ENCODE peak calls at places on chromosomes 5 and 9, in seven cellular contexts. N, O, B, P, D, R and Q are unnamed samples.

GRCh38 chr5:174491265-174491664 is 233.1 kb upstream of the MSX2 start:
- DNase-seq in D (no peak), P (no peak), N (no peak), O (no peak), B (no peak), R (no peak), Q (no peak)

GRCh38 chr9:124258765-124259272 is 1.1 kb downstream of the NEK6 start:
- DNase-seq in O (peak), N (no peak), B (no peak), P (peak), R (no peak), D (no peak), Q (peak)

GRCh38 chr5:14435481-14435880 is 146.1 kb upstream of the OTULINL start:
- DNase-seq in D (no peak), B (no peak), N (no peak), O (no peak), P (no peak), R (peak), Q (no peak)

GRCh38 chr9:19310246-19310645 is 69.8 kb downstream of the RPS6 start:
- DNase-seq in O (no peak), P (no peak), B (no peak), D (no peak), R (no peak), N (peak), Q (no peak)

GRCh38 chr5:141623197-141623596 is 4.4 kb upstream of the DIAPH1 start:
- DNase-seq in B (no peak), P (no peak), R (no peak), D (peak), N (no peak), O (peak), Q (no peak)

GRCh38 chr5:1173485-1174070 is 27.8 kb upstream of the SLC6A19 start:
- DNase-seq in D (no peak), P (peak), R (no peak), N (no peak), O (no peak), B (no peak), Q (no peak)

GRCh38 chr5:138544171-138545134 is 1.4 kb upstream of the ETF1 start:
- DNase-seq in N (no peak), P (no peak), D (peak), O (peak), B (no peak), R (no peak), Q (peak)

GRCh38 chr5:180548563-180548962 is 42.7 kb downstream of the SCGB3A1 start:
- DNase-seq in D (peak), R (no peak), B (no peak), P (no peak), O (no peak), N (no peak), Q (no peak)

GRCh38 chr5:165242701-165243100 is 1737.3 kb downstream of the MAT2B start:
- DNase-seq in R (no peak), N (no peak), B (no peak), P (no peak), O (no peak), D (no peak), Q (no peak)
- H3K27ac ChIP-seq in R (no peak), N (no peak), B (no peak), P (no peak), O (no peak), D (no peak), Q (no peak)

GRCh38 chr5:159242656-159243055 is 20.4 kb upstream of the UBLCP1 start:
- DNase-seq in D (no peak), R (no peak), P (no peak), B (no peak), N (no peak), O (no peak), Q (no peak)

GRCh38 chr5:159242153-159242552 is 20.9 kb upstream of the UBLCP1 start:
- DNase-seq in O (no peak), N (no peak), P (no peak), R (no peak), B (no peak), D (no peak), Q (no peak)

GRCh38 chr5:159244163-159244562 is 18.9 kb upstream of the UBLCP1 start:
- DNase-seq in N (no peak), B (no peak), R (no peak), O (no peak), P (no peak), D (no peak), Q (no peak)

GRCh38 chr5:159243385-159243784 is 19.7 kb upstream of the UBLCP1 start:
- DNase-seq in N (no peak), R (no peak), P (no peak), B (no peak), D (no peak), O (no peak), Q (no peak)

GRCh38 chr5:159240301-159240870 is 22.7 kb upstream of the UBLCP1 start:
- DNase-seq in P (no peak), B (no peak), D (no peak), N (peak), R (peak), O (peak), Q (peak)
- H3K27ac ChIP-seq in P (no peak), B (no peak), D (no peak), N (no peak), R (peak), O (no peak), Q (peak)

DNA sequence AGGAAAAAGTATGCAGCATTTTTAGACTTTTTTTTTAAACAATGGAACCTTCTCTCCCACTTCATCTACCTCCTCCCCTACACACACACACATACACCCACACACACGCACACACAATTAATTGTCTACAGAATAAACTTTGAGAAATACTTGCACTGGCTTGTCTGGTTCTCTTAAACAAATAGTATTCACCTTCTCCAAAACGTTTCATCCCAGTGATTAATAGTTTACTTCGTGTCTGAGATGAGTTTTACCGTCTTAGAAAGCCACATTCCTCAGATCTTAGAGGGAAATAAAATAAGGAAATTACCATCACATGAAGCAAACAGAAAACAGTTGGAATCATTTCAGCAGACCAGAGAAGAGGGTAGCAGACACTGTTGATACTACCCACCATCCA is 570.6 kb upstream of the CLINT1 start:
- DNase-seq in R (no peak), N (no peak), B (no peak), P (no peak), D (no peak), O (no peak), Q (no peak)
- H3K27ac ChIP-seq in R (no peak), N (no peak), B (peak), P (no peak), D (no peak), O (no peak), Q (no peak)

GRCh38 chr5:124461857-124462423 is 284.5 kb downstream of the ZNF608 start:
- DNase-seq in O (no peak), P (no peak), D (no peak), B (no peak), N (no peak), R (no peak), Q (no peak)
- H3K27ac ChIP-seq in O (no peak), P (no peak), D (no peak), B (no peak), N (no peak), R (no peak), Q (no peak)

DNA sequence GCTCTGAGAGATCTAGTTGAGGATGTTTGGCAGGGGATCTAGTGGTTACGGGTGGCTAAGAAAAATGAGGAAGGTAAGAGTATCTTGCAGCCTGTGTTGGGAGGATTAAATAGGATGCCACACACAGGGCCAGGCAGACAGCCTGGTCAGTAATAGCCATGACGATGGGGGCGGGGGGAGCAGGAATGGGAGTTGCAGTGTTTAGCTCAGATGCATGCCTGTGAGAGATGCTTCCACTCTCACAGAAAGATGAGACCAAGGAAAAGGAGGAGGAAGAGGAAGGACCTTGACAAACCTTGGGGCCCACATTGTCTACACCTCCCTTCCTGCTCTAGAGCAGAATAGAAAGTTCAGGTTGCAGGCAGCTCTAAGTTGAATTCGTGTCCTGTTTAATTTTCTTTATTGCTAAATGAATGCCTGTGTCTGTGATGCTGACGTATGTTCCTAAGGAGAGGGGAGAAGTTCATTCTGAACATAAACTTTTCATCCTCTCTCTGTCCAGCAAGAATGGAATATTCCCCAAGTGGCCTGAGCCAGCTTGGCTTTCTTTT is 28.7 kb downstream of the TGFBI start:
- DNase-seq in O (no peak), B (no peak), R (no peak), D (no peak), P (no peak), N (no peak), Q (no peak)
- H3K27ac ChIP-seq in O (no peak), B (peak), R (peak), D (no peak), P (peak), N (no peak), Q (peak)